ENCODE peak calls at places on chromosomes 11 and 22, in ten cellular contexts. X is kidney, Y is DND-41, O is PC-3, V is stomach, P is mammary epithelial cell, T is mucosa of descending colon, A is transverse colon, Q is right atrium auricular region, I is lung. D is an unnamed sample.

GRCh38 chr11:39806652-39807051 is 1652.8 kb downstream of the LRRC4C start:
- DNase-seq in P (peak; percentile 40), I (no peak), O (no peak), Y (no peak), X (no peak), A (no peak), T (no peak), V (no peak), Q (no peak), D (no peak)

GRCh38 chr22:32206774-32207758 is 2.2 kb upstream of the RFPL2 start:
- DNase-seq in Q (no peak), A (peak; percentile 46), O (peak; percentile 48), P (peak; percentile 42), V (peak; percentile 51), T (peak; percentile 54), X (no peak), I (no peak), Y (peak; percentile 17), D (no peak)

GRCh38 chr11:94199367-94200130 is 70.9 kb downstream of the PANX1 start:
- DNase-seq in Q (no peak), T (no peak), X (no peak), I (no peak), O (no peak), P (no peak), Y (no peak), A (no peak), V (no peak), D (no peak)

GRCh38 chr11:78715639-78716311 is 141.1 kb upstream of the NARS2 start:
- DNase-seq in X (no peak), T (no peak), V (peak; percentile 31), Y (peak; percentile 68), P (peak; percentile 95), A (peak; percentile 66), O (peak; percentile 99), Q (no peak), I (peak; percentile 39), D (no peak)

GRCh38 chr11:110434952-110435779 is 5.4 kb downstream of the FDX1 start:
- DNase-seq in X (no peak), Q (no peak), P (peak; percentile 22), Y (no peak), T (no peak), A (peak; percentile 20), I (no peak), V (peak; percentile 66), O (peak; percentile 70), D (no peak)

GRCh38 chr22:38738475-38739070 is 17.2 kb downstream of the SUN2 start:
- DNase-seq in P (no peak), Y (no peak), Q (no peak), O (no peak), T (peak; percentile 35), A (no peak), X (peak; percentile 75), I (no peak), V (no peak), D (no peak)

GRCh38 chr11:76025068-76025467 is 181.2 kb downstream of the WNT11 start:
- DNase-seq in Q (no peak), O (no peak), Y (no peak), P (peak; percentile 55), V (no peak), I (no peak), X (no peak), A (no peak), T (no peak), D (no peak)

GRCh38 chr22:50498322-50498861 is 9.1 kb downstream of the LMF2 start:
- DNase-seq in V (peak; percentile 83), T (peak; percentile 57), O (peak; percentile 63), A (peak; percentile 84), Q (peak; percentile 72), Y (peak; percentile 73), X (peak; percentile 76), P (peak; percentile 66), I (peak; percentile 77), D (peak; percentile 63)

GRCh38 chr22:30290679-30291333 is 1.5 kb upstream of the CASTOR1 start:
- DNase-seq in P (peak; percentile 77), O (peak; percentile 62), T (peak; percentile 78), I (peak; percentile 92), X (peak; percentile 96), Y (peak; percentile 89), V (peak; percentile 91), A (peak; percentile 74), Q (peak; percentile 94), D (peak; percentile 84)

GRCh38 chr11:81570669-81571068 is 1163.0 kb downstream of the FAM181B start:
- DNase-seq in I (no peak), P (no peak), V (no peak), Q (no peak), T (no peak), X (no peak), A (no peak), Y (no peak), O (no peak), D (no peak)

GRCh38 chr11:84890706-84891105 is 736.4 kb downstream of the DLG2 start:
- DNase-seq in X (no peak), T (no peak), I (no peak), Y (no peak), Q (no peak), A (no peak), O (no peak), P (no peak), V (no peak), D (no peak)

GRCh38 chr11:3052109-3052479 is 5.1 kb downstream of the CARS1 start:
- DNase-seq in V (no peak), P (no peak), I (no peak), Y (no peak), Q (no peak), X (peak; percentile 15), T (no peak), O (no peak), A (no peak), D (no peak)

GRCh38 chr11:3051435-3052108 is 5.7 kb downstream of the CARS1 start:
- DNase-seq in T (no peak), Y (no peak), I (no peak), Q (no peak), X (peak; percentile 12), V (no peak), O (no peak), A (no peak), P (no peak), D (no peak)

GRCh38 chr11:3050386-3051325 is 6.6 kb downstream of the CARS1 start:
- DNase-seq in V (no peak), Q (no peak), Y (no peak), P (no peak), I (no peak), A (no peak), T (no peak), O (no peak), X (peak; percentile 65), D (no peak)

GRCh38 chr11:3047637-3048036 is 9.6 kb downstream of the CARS1 start:
- DNase-seq in Q (no peak), Y (no peak), I (no peak), P (no peak), T (no peak), A (no peak), V (no peak), X (peak; percentile 75), O (no peak), D (no peak)

GRCh38 chr11:3049430-3050243 is 7.6 kb downstream of the CARS1 start:
- DNase-seq in X (peak; percentile 93), A (peak; percentile 80), O (peak; percentile 86), T (peak; percentile 87), Y (peak; percentile 30), I (peak; percentile 59), P (peak; percentile 88), V (peak; percentile 76), Q (peak; percentile 85), D (peak; percentile 43)
- TF ChIP-seq CTCF in X (peak; percentile 16), A (no peak), O (peak; percentile 39), T (no peak), Y (no peak), I (no peak), P (peak; percentile 59), V (peak; percentile 18), Q (no peak), D (peak; percentile 20)

GRCh38 chr22:42602470-42602869 is 12.2 kb downstream of the POLDIP3 start:
- DNase-seq in P (no peak), Y (no peak), Q (no peak), I (no peak), V (peak; percentile 53), O (no peak), X (no peak), T (no peak), A (peak; percentile 36), D (no peak)

GRCh38 chr22:42603427-42603826 is 11.3 kb downstream of the POLDIP3 start:
- DNase-seq in X (no peak), P (no peak), Y (no peak), O (no peak), A (no peak), V (no peak), Q (no peak), T (no peak), I (no peak), D (no peak)

GRCh38 chr22:42608481-42609361 is 6.0 kb downstream of the POLDIP3 start:
- DNase-seq in P (peak; percentile 89), V (no peak), O (peak; percentile 14), I (no peak), T (no peak), Q (no peak), Y (no peak), X (peak; percentile 53), A (no peak), D (no peak)

GRCh38 chr22:42601879-42602465 is 12.7 kb downstream of the POLDIP3 start:
- DNase-seq in Q (no peak), P (no peak), T (no peak), X (no peak), O (no peak), Y (no peak), A (no peak), I (no peak), V (no peak), D (no peak)

DNA sequence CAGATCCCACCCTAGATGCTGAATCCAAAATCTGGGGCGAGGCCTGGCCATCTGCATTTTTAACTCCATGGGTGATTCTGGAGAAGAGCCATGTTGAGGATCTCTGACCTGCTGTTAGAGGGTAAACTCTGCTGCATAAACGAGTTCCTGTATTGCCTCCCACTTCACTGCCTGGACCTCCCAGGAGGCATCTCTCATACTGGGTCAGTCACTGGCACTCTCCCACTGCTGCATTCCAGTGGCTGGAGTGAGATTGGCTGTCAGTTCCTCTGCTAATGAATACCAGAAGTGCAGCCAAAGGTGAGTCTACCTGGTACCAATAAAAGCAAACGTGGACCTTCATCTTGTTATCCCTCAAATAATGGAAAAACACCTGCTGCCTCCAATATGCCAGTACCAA is 10.3 kb downstream of the POLDIP3 start:
- DNase-seq in P (no peak), Q (no peak), O (no peak), T (no peak), Y (no peak), V (peak; percentile 51), A (no peak), I (peak; percentile 60), X (no peak), D (no peak)
- H3K36me3 ChIP-seq in P (peaks cover 15% of the 10 kb centered on the region), Q (peaks cover 34% of the 10 kb centered on the region), O (no peaks in the 10 kb centered on the region), T (peaks cover 10% of the 10 kb centered on the region), Y (peaks cover 81% of the 10 kb centered on the region), V (peaks cover 54% of the 10 kb centered on the region), A (peaks cover 35% of the 10 kb centered on the region), I (peaks cover 25% of the 10 kb centered on the region), X (peaks cover 23% of the 10 kb centered on the region), D (peaks cover 87% of the 10 kb centered on the region)

GRCh38 chr11:62373464-62374110 is 36.3 kb downstream of the ASRGL1 start:
- DNase-seq in X (no peak), Y (no peak), V (no peak), Q (peak; percentile 40), A (no peak), T (no peak), I (no peak), O (no peak), P (no peak), D (no peak)
- TF ChIP-seq CTCF in X (no peak), Y (no peak), V (no peak), Q (no peak), A (no peak), T (no peak), I (no peak), O (no peak), P (no peak), D (no peak)

GRCh38 chr22:19375435-19375834 is 56.1 kb downstream of the HIRA start:
- DNase-seq in T (no peak), A (no peak), Q (no peak), V (no peak), P (no peak), I (no peak), O (no peak), X (no peak), Y (no peak), D (no peak)
- H3K36me3 ChIP-seq in T (peaks cover 3% of the 10 kb centered on the region), A (peaks cover 58% of the 10 kb centered on the region), Q (peaks cover 61% of the 10 kb centered on the region), V (peaks cover 97% of the 10 kb centered on the region), P (peaks cover 20% of the 10 kb centered on the region), I (peaks cover 46% of the 10 kb centered on the region), O (peaks cover 26% of the 10 kb centered on the region), X (peaks cover 60% of the 10 kb centered on the region), Y (peaks cover 82% of the 10 kb centered on the region), D (peaks cover 8% of the 10 kb centered on the region)

D was measured in heart right ventricle.